ENCODE peak calls at places on chromosomes 16 and 17, in seven cellular contexts. B is fibroblast of lung, N is germinal center, V is mesenteric fat pad, C is globus pallidus, D is LoVo, I is MV-4-11. E is an unnamed sample.

GRCh38 chr16:24322106-24322505 is 66.0 kb downstream of the CACNG3 start:
- DNase-seq in N (no peak), D (no peak), I (no peak), B (no peak), C (no peak), V (no peak), E (no peak)

GRCh38 chr17:37818689-37819088 is 73.8 kb upstream of the HNF1B start:
- DNase-seq in N (no peak), I (no peak), C (no peak), B (no peak), D (peak), V (no peak), E (no peak)

GRCh38 chr17:4110152-4110551 is 32.7 kb downstream of the ZZEF1 start:
- DNase-seq in I (no peak), V (no peak), B (peak), C (no peak), D (no peak), N (no peak), E (peak)

GRCh38 chr16:14384745-14385144 is 245.3 kb downstream of the PARN start:
- DNase-seq in D (no peak), B (no peak), C (no peak), V (no peak), I (no peak), N (no peak), E (no peak)

GRCh38 chr17:50798424-50799344 is 31.4 kb upstream of the ANKRD40CL start:
- DNase-seq in C (no peak), D (no peak), V (no peak), B (no peak), N (no peak), I (no peak), E (no peak)

GRCh38 chr16:1734123-1734522 is 28.1 kb downstream of the MAPK8IP3 start:
- DNase-seq in B (no peak), I (no peak), V (no peak), N (no peak), C (no peak), D (no peak), E (no peak)

GRCh38 chr17:62778990-62779681 is 29.0 kb downstream of the MARCHF10 start:
- DNase-seq in V (no peak), C (no peak), I (no peak), B (peak), N (no peak), D (peak), E (peak)

GRCh38 chr16:23917621-23918020 is 81.8 kb downstream of the PRKCB start:
- DNase-seq in D (no peak), V (no peak), N (no peak), C (no peak), I (no peak), B (no peak), E (no peak)

GRCh38 chr17:31417051-31417792 is 25.7 kb downstream of the RAB11FIP4 start:
- DNase-seq in V (no peak), N (no peak), I (no peak), D (no peak), C (no peak), B (no peak), E (no peak)

GRCh38 chr17:57350266-57350665 is 93.9 kb downstream of the MSI2 start:
- DNase-seq in N (no peak), B (peak), V (no peak), C (peak), I (no peak), D (no peak), E (no peak)

GRCh38 chr16:20216818-20217217 is 110.5 kb downstream of the GP2 start:
- DNase-seq in I (no peak), V (no peak), N (no peak), C (no peak), D (no peak), B (no peak), E (no peak)

GRCh38 chr16:81668243-81669097 is 110.6 kb upstream of the PLCG2 start:
- DNase-seq in I (no peak), N (no peak), D (no peak), B (no peak), C (no peak), V (no peak), E (no peak)

GRCh38 chr16:14475370-14476139 is 154.5 kb downstream of the PARN start:
- DNase-seq in B (no peak), I (no peak), D (no peak), V (no peak), C (no peak), N (no peak), E (no peak)

GRCh38 chr17:1055751-1056645 is 59.1 kb downstream of the TIMM22 start:
- DNase-seq in C (peak), N (peak), V (no peak), I (no peak), D (no peak), B (peak), E (peak)

GRCh38 chr17:66272699-66273390 is 29.6 kb upstream of the PRKCA start:
- DNase-seq in B (peak), C (no peak), N (no peak), V (no peak), I (no peak), D (peak), E (peak)

GRCh38 chr17:64778367-64779290 is 116.5 kb upstream of the SMURF2 start:
- DNase-seq in C (no peak), D (no peak), V (peak), I (no peak), B (no peak), N (peak), E (no peak)

GRCh38 chr16:50208460-50208931 is 55.4 kb downstream of the TENT4B start:
- DNase-seq in I (no peak), B (no peak), D (no peak), N (no peak), V (no peak), C (no peak), E (peak)

GRCh38 chr16:23432176-23433128 is 20.5 kb downstream of the COG7 start:
- DNase-seq in I (no peak), D (no peak), N (no peak), B (no peak), C (no peak), V (no peak), E (no peak)

GRCh38 chr16:64910351-64910750 is 211.5 kb downstream of the CDH11 start:
- DNase-seq in C (no peak), N (no peak), B (peak), D (no peak), I (no peak), V (no peak), E (peak)

GRCh38 chr16:85169333-85170065 is 57.2 kb upstream of the CIBAR2 start:
- DNase-seq in N (no peak), I (no peak), V (no peak), D (peak), B (peak), C (no peak), E (no peak)

GRCh38 chr17:59002126-59002525 is 104.6 kb downstream of the TRIM37 start:
- DNase-seq in V (no peak), I (no peak), C (no peak), B (no peak), N (no peak), D (no peak), E (no peak)

GRCh38 chr17:63827801-63828221 is 348 bp upstream of the FTSJ3 start:
- DNase-seq in C (no peak), V (no peak), N (no peak), D (no peak), I (no peak), B (no peak), E (no peak)

GRCh38 chr17:63498621-63499195 is 21.8 kb downstream of the ACE start:
- DNase-seq in N (no peak), D (no peak), B (peak), C (no peak), I (no peak), V (no peak), E (peak)

GRCh38 chr17:44414394-44415155 is 25.1 kb upstream of the ITGA2B start:
- DNase-seq in C (no peak), B (no peak), V (no peak), D (no peak), N (no peak), I (peak), E (no peak)